ENCODE peak calls at places on chromosomes 6 and 20, in seven cellular contexts. One of them, this sample, is unnamed.
A peak's percentile ranks its signal among the peaks of the same experiment; 100 is the strongest.

GRCh38 chr6:30886897-30887255 is 2.6 kb downstream of the DDR1 start:
- DNase-seq in fibroblast of lung: no peak
- DNase-seq in lower lobe of right lung: no peak
- DNase-seq in kidney: no peak
- DNase-seq in heart right ventricle: no peak
- DNase-seq in OCI-LY7: no peak
- DNase-seq in PC-3: no peak
- DNase-seq in this sample: no peak

GRCh38 chr6:121302882-121303281 is 31.4 kb downstream of the TBC1D32 start:
- DNase-seq in fibroblast of lung: no peak
- DNase-seq in lower lobe of right lung: no peak
- DNase-seq in kidney: no peak
- DNase-seq in heart right ventricle: no peak
- DNase-seq in OCI-LY7: no peak
- DNase-seq in PC-3: no peak
- DNase-seq in this sample: no peak

GRCh38 chr20:5786930-5787826 is 37.0 kb downstream of the SHLD1 start:
- DNase-seq in fibroblast of lung: peak; percentile 66
- DNase-seq in lower lobe of right lung: no peak
- DNase-seq in kidney: no peak
- DNase-seq in heart right ventricle: peak; percentile 40
- DNase-seq in OCI-LY7: no peak
- DNase-seq in PC-3: peak; percentile 23
- DNase-seq in this sample: no peak

GRCh38 chr20:60170116-60170515 is 211.9 kb downstream of the CDH26 start:
- DNase-seq in fibroblast of lung: no peak
- DNase-seq in lower lobe of right lung: no peak
- DNase-seq in kidney: no peak
- DNase-seq in heart right ventricle: no peak
- DNase-seq in OCI-LY7: no peak
- DNase-seq in PC-3: no peak
- DNase-seq in this sample: no peak

GRCh38 chr6:108831104-108831503 is 17.1 kb upstream of the ARMC2 start:
- DNase-seq in fibroblast of lung: no peak
- DNase-seq in lower lobe of right lung: no peak
- DNase-seq in kidney: no peak
- DNase-seq in heart right ventricle: no peak
- DNase-seq in OCI-LY7: no peak
- DNase-seq in PC-3: no peak
- DNase-seq in this sample: no peak

GRCh38 chr6:96460052-96460700 is 61.4 kb upstream of the UFL1 start:
- DNase-seq in fibroblast of lung: no peak
- DNase-seq in lower lobe of right lung: no peak
- DNase-seq in kidney: no peak
- DNase-seq in heart right ventricle: no peak
- DNase-seq in OCI-LY7: no peak
- DNase-seq in PC-3: no peak
- DNase-seq in this sample: peak; percentile 47

GRCh38 chr6:42974919-42975505 is 4.0 kb downstream of the PEX6 start:
- DNase-seq in fibroblast of lung: no peak
- DNase-seq in lower lobe of right lung: no peak
- DNase-seq in kidney: no peak
- DNase-seq in heart right ventricle: no peak
- DNase-seq in OCI-LY7: no peak
- DNase-seq in PC-3: no peak
- DNase-seq in this sample: peak; percentile 78

GRCh38 chr20:19338960-19339359 is 126.5 kb downstream of the SLC24A3 start:
- DNase-seq in fibroblast of lung: no peak
- DNase-seq in lower lobe of right lung: no peak
- DNase-seq in kidney: no peak
- DNase-seq in heart right ventricle: no peak
- DNase-seq in OCI-LY7: no peak
- DNase-seq in PC-3: no peak
- DNase-seq in this sample: no peak

GRCh38 chr6:122717350-122717749 is 62.2 kb upstream of the FABP7 start:
- DNase-seq in fibroblast of lung: peak; percentile 89
- DNase-seq in lower lobe of right lung: no peak
- DNase-seq in kidney: no peak
- DNase-seq in heart right ventricle: peak; percentile 8
- DNase-seq in OCI-LY7: no peak
- DNase-seq in PC-3: no peak
- DNase-seq in this sample: no peak

GRCh38 chr6:149449054-149449453 is 35.8 kb downstream of the ZC3H12D start:
- DNase-seq in fibroblast of lung: no peak
- DNase-seq in lower lobe of right lung: no peak
- DNase-seq in kidney: no peak
- DNase-seq in heart right ventricle: no peak
- DNase-seq in OCI-LY7: no peak
- DNase-seq in PC-3: no peak
- DNase-seq in this sample: no peak

GRCh38 chr6:56370591-56371198 is 123.3 kb upstream of the COL21A1 start:
- DNase-seq in fibroblast of lung: peak; percentile 97
- DNase-seq in lower lobe of right lung: no peak
- DNase-seq in kidney: no peak
- DNase-seq in heart right ventricle: peak; percentile 74
- DNase-seq in OCI-LY7: peak; percentile 4
- DNase-seq in PC-3: peak; percentile 89
- DNase-seq in this sample: peak; percentile 96

GRCh38 chr20:31909253-31910070 is 39.0 kb downstream of the TTLL9 start:
- DNase-seq in fibroblast of lung: no peak
- DNase-seq in lower lobe of right lung: no peak
- DNase-seq in kidney: no peak
- DNase-seq in heart right ventricle: no peak
- DNase-seq in OCI-LY7: no peak
- DNase-seq in PC-3: no peak
- DNase-seq in this sample: no peak

GRCh38 chr6:169723991-169724553 is at the start of gene PHF10:
- DNase-seq in fibroblast of lung: peak; percentile 19
- DNase-seq in lower lobe of right lung: peak; percentile 58
- DNase-seq in kidney: peak; percentile 82
- DNase-seq in heart right ventricle: peak; percentile 17
- DNase-seq in OCI-LY7: peak; percentile 58
- DNase-seq in PC-3: no peak
- DNase-seq in this sample: no peak

GRCh38 chr6:96898241-96898851 is 655 bp upstream of the NDUFAF4 start:
- DNase-seq in fibroblast of lung: peak; percentile 30
- DNase-seq in lower lobe of right lung: no peak
- DNase-seq in kidney: no peak
- DNase-seq in heart right ventricle: no peak
- DNase-seq in OCI-LY7: peak; percentile 15
- DNase-seq in PC-3: peak; percentile 16
- DNase-seq in this sample: peak; percentile 10

GRCh38 chr20:36214684-36215256 is 21.5 kb upstream of the AAR2 start:
- DNase-seq in fibroblast of lung: peak; percentile 16
- DNase-seq in lower lobe of right lung: no peak
- DNase-seq in kidney: no peak
- DNase-seq in heart right ventricle: no peak
- DNase-seq in OCI-LY7: peak; percentile 57
- DNase-seq in PC-3: peak; percentile 52
- DNase-seq in this sample: no peak

GRCh38 chr6:21666200-21666671 is 72.7 kb downstream of the SOX4 start:
- DNase-seq in fibroblast of lung: peak; percentile 34
- DNase-seq in lower lobe of right lung: no peak
- DNase-seq in kidney: peak; percentile 79
- DNase-seq in heart right ventricle: peak; percentile 18
- DNase-seq in OCI-LY7: no peak
- DNase-seq in PC-3: no peak
- DNase-seq in this sample: no peak

GRCh38 chr6:113457156-113457555 is 400.0 kb upstream of the MARCKS start:
- DNase-seq in fibroblast of lung: peak; percentile 98
- DNase-seq in lower lobe of right lung: no peak
- DNase-seq in kidney: peak; percentile 81
- DNase-seq in heart right ventricle: no peak
- DNase-seq in OCI-LY7: no peak
- DNase-seq in PC-3: no peak
- DNase-seq in this sample: no peak

GRCh38 chr6:84224251-84224650 is 3.2 kb downstream of the CEP162 start:
- DNase-seq in fibroblast of lung: peak; percentile 14
- DNase-seq in lower lobe of right lung: no peak
- DNase-seq in kidney: no peak
- DNase-seq in heart right ventricle: no peak
- DNase-seq in OCI-LY7: no peak
- DNase-seq in PC-3: no peak
- DNase-seq in this sample: no peak

GRCh38 chr6:134295953-134296553 is 21.9 kb downstream of the SGK1 start:
- DNase-seq in fibroblast of lung: peak; percentile 99
- DNase-seq in lower lobe of right lung: no peak
- DNase-seq in kidney: no peak
- DNase-seq in heart right ventricle: peak; percentile 49
- DNase-seq in OCI-LY7: peak; percentile 10
- DNase-seq in PC-3: peak; percentile 87
- DNase-seq in this sample: peak; percentile 86

GRCh38 chr20:53833333-53834043 is 236.9 kb downstream of the BCAS1 start:
- DNase-seq in fibroblast of lung: no peak
- DNase-seq in lower lobe of right lung: no peak
- DNase-seq in kidney: no peak
- DNase-seq in heart right ventricle: no peak
- DNase-seq in OCI-LY7: no peak
- DNase-seq in PC-3: no peak
- DNase-seq in this sample: no peak
- H3K4me1 ChIP-seq in fibroblast of lung: peaks cover 4% of the 10 kb centered on the region
- H3K4me1 ChIP-seq in lower lobe of right lung: peaks cover 28% of the 10 kb centered on the region
- H3K4me1 ChIP-seq in kidney: peaks cover 4% of the 10 kb centered on the region
- H3K4me1 ChIP-seq in heart right ventricle: peaks cover 53% of the 10 kb centered on the region
- H3K4me1 ChIP-seq in OCI-LY7: peaks cover 85% of the 10 kb centered on the region
- H3K4me1 ChIP-seq in PC-3: peaks cover 34% of the 10 kb centered on the region
- H3K4me1 ChIP-seq in this sample: peaks cover 26% of the 10 kb centered on the region

DNA sequence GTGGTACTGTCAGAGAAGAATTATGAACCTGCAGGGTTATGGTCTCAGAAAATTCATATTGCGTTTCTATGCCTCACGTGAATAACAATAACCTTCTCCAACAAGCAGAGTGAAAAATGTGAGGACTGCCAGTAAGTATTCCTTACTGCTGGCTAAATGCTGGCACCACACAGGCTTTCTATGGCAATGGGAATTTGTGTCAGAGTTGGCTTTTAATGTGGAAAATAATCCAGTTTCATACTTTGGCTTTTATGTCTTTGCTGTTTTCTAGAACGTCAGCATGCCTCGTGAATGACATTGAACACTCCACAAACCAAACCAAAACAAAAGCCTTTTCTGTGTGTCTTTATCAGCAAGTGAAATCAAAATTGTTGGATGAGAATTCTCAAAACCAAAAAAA is 655.9 kb downstream of the KIF16B start:
- DNase-seq in fibroblast of lung: no peak
- DNase-seq in lower lobe of right lung: no peak
- DNase-seq in kidney: no peak
- DNase-seq in heart right ventricle: no peak
- DNase-seq in OCI-LY7: no peak
- DNase-seq in PC-3: peak; percentile 24
- DNase-seq in this sample: peak; percentile 20
- H3K4me1 ChIP-seq in fibroblast of lung: no peaks in the 10 kb centered on the region
- H3K4me1 ChIP-seq in lower lobe of right lung: no peaks in the 10 kb centered on the region
- H3K4me1 ChIP-seq in kidney: no peaks in the 10 kb centered on the region
- H3K4me1 ChIP-seq in heart right ventricle: no peaks in the 10 kb centered on the region
- H3K4me1 ChIP-seq in OCI-LY7: peaks cover 4% of the 10 kb centered on the region
- H3K4me1 ChIP-seq in PC-3: peaks cover 31% of the 10 kb centered on the region
- H3K4me1 ChIP-seq in this sample: no peaks in the 10 kb centered on the region

GRCh38 chr6:28618889-28619555 is 93.3 kb downstream of the GPX5 start:
- DNase-seq in fibroblast of lung: no peak
- DNase-seq in lower lobe of right lung: no peak
- DNase-seq in kidney: no peak
- DNase-seq in heart right ventricle: no peak
- DNase-seq in OCI-LY7: no peak
- DNase-seq in PC-3: no peak
- DNase-seq in this sample: no peak
- H3K4me1 ChIP-seq in fibroblast of lung: no peaks in the 10 kb centered on the region
- H3K4me1 ChIP-seq in lower lobe of right lung: no peaks in the 10 kb centered on the region
- H3K4me1 ChIP-seq in kidney: no peaks in the 10 kb centered on the region
- H3K4me1 ChIP-seq in heart right ventricle: no peaks in the 10 kb centered on the region
- H3K4me1 ChIP-seq in OCI-LY7: no peaks in the 10 kb centered on the region
- H3K4me1 ChIP-seq in PC-3: no peaks in the 10 kb centered on the region
- H3K4me1 ChIP-seq in this sample: no peaks in the 10 kb centered on the region

GRCh38 chr6:2016040-2016439 is 229.4 kb downstream of the GMDS start:
- DNase-seq in fibroblast of lung: no peak
- DNase-seq in lower lobe of right lung: no peak
- DNase-seq in kidney: no peak
- DNase-seq in heart right ventricle: no peak
- DNase-seq in OCI-LY7: no peak
- DNase-seq in PC-3: no peak
- DNase-seq in this sample: no peak

GRCh38 chr6:2026133-2026532 is 219.3 kb downstream of the GMDS start:
- DNase-seq in fibroblast of lung: peak; percentile 64
- DNase-seq in lower lobe of right lung: no peak
- DNase-seq in kidney: no peak
- DNase-seq in heart right ventricle: no peak
- DNase-seq in OCI-LY7: no peak
- DNase-seq in PC-3: no peak
- DNase-seq in this sample: no peak

GRCh38 chr6:2020909-2021308 is 224.5 kb downstream of the GMDS start:
- DNase-seq in fibroblast of lung: peak; percentile 69
- DNase-seq in lower lobe of right lung: no peak
- DNase-seq in kidney: no peak
- DNase-seq in heart right ventricle: no peak
- DNase-seq in OCI-LY7: no peak
- DNase-seq in PC-3: peak; percentile 42
- DNase-seq in this sample: peak; percentile 86

GRCh38 chr6:2019051-2019450 is 226.4 kb downstream of the GMDS start:
- DNase-seq in fibroblast of lung: no peak
- DNase-seq in lower lobe of right lung: no peak
- DNase-seq in kidney: no peak
- DNase-seq in heart right ventricle: no peak
- DNase-seq in OCI-LY7: no peak
- DNase-seq in PC-3: no peak
- DNase-seq in this sample: no peak

DNA sequence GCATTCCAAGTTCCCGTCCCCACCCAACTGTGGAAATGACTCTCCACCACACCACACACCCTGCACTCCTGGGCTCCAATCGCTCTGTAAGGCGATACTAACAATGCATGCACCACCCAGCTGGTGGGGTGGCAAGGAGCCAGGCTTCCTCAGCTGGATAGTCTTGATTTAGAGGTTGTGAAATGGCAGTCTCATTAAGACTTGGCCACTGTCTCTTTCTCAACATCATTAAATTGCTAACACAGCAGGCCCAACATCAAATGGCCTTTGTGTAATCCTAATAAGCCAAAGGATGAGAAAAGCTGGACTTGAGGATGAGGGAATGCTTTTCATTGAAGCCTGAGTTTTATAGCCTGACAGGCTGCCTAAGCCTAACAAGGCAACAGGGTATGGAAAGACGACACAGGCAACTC is 223.7 kb downstream of the GMDS start:
- DNase-seq in fibroblast of lung: peak; percentile 77
- DNase-seq in lower lobe of right lung: peak; percentile 61
- DNase-seq in kidney: peak; percentile 86
- DNase-seq in heart right ventricle: peak; percentile 61
- DNase-seq in OCI-LY7: no peak
- DNase-seq in PC-3: peak; percentile 66
- DNase-seq in this sample: peak; percentile 78
- H3K4me1 ChIP-seq in fibroblast of lung: no peaks in the 10 kb centered on the region
- H3K4me1 ChIP-seq in lower lobe of right lung: peaks cover 17% of the 10 kb centered on the region
- H3K4me1 ChIP-seq in kidney: no peaks in the 10 kb centered on the region
- H3K4me1 ChIP-seq in heart right ventricle: peaks cover 20% of the 10 kb centered on the region
- H3K4me1 ChIP-seq in OCI-LY7: no peaks in the 10 kb centered on the region
- H3K4me1 ChIP-seq in PC-3: peaks cover 14% of the 10 kb centered on the region
- H3K4me1 ChIP-seq in this sample: peaks cover 10% of the 10 kb centered on the region